ENCODE peak calls at places on chromosomes 1 and 21, in six cellular contexts. Q is endothelial cell of umbilical vein, K is IMR-90, Y is uterus, F is GM23248, J is psoas muscle. N is an unnamed sample.

GRCh38 chr1:99589186-99589636 is 56.7 kb upstream of the PALMD start:
- DNase-seq in K (no peak), Y (no peak), F (no peak), J (no peak), Q (peak; percentile 51), N (no peak)

GRCh38 chr1:44447051-44447806 is 42.2 kb downstream of the RNF220 start:
- DNase-seq in F (peak; percentile 59), Y (no peak), K (no peak), J (no peak), Q (no peak), N (no peak)

GRCh38 chr21:25691931-25692330 is 42.8 kb downstream of the ATP5PF start:
- DNase-seq in J (no peak), Y (no peak), Q (peak; percentile 18), K (peak; percentile 29), F (no peak), N (no peak)

GRCh38 chr1:14672030-14672429 is 73.5 kb downstream of the KAZN start:
- DNase-seq in F (no peak), Y (no peak), Q (no peak), J (no peak), K (no peak), N (no peak)

GRCh38 chr1:245549981-245550701 is 395.4 kb downstream of the KIF26B start:
- DNase-seq in F (peak; percentile 51), J (no peak), Y (no peak), K (no peak), Q (peak; percentile 1), N (no peak)

GRCh38 chr1:52636701-52637695 is 4.0 kb downstream of the SHISAL2A start:
- DNase-seq in Q (no peak), J (no peak), Y (no peak), F (no peak), K (no peak), N (peak; percentile 36)

GRCh38 chr21:33254766-33255165 is 11.4 kb upstream of the IL10RB start:
- DNase-seq in J (no peak), F (no peak), K (no peak), Q (no peak), Y (no peak), N (no peak)

GRCh38 chr1:162040657-162041056 is 17.0 kb upstream of the OLFML2B start:
- DNase-seq in F (peak; percentile 63), J (no peak), Y (no peak), K (peak; percentile 50), Q (peak; percentile 40), N (no peak)

GRCh38 chr1:172286629-172287076 is 133.8 kb upstream of the C1orf105 start:
- DNase-seq in F (peak; percentile 94), K (peak; percentile 86), Y (peak; percentile 49), J (peak; percentile 22), Q (no peak), N (no peak)

GRCh38 chr1:15443281-15443680 is 5.0 kb downstream of the CTRC start:
- DNase-seq in Y (no peak), F (no peak), Q (no peak), J (no peak), K (no peak), N (no peak)

GRCh38 chr1:76819976-76820375 is 47.3 kb upstream of the ST6GALNAC5 start:
- DNase-seq in Q (no peak), Y (no peak), K (no peak), F (no peak), J (no peak), N (no peak)

GRCh38 chr1:32071758-32072621 is 749 bp upstream of the TMEM39B start:
- DNase-seq in J (no peak), Y (no peak), Q (peak; percentile 95), F (peak; percentile 81), K (peak; percentile 84), N (no peak)

GRCh38 chr1:201291917-201292316 is 8.6 kb downstream of the PKP1 start:
- DNase-seq in Y (no peak), K (no peak), Q (no peak), F (no peak), J (no peak), N (no peak)

GRCh38 chr1:212229654-212230053 is 55.6 kb upstream of the PPP2R5A start:
- DNase-seq in Q (no peak), J (no peak), Y (peak; percentile 43), K (peak; percentile 85), F (peak; percentile 92), N (no peak)

GRCh38 chr1:112700290-112701226 is 6.4 kb downstream of the RHOC start:
- DNase-seq in J (peak; percentile 95), F (peak; percentile 92), Y (peak; percentile 100), Q (peak; percentile 100), K (peak; percentile 95), N (peak; percentile 87)

GRCh38 chr1:19759740-19760089 is 40.0 kb downstream of the TMCO4 start:
- DNase-seq in F (peak; percentile 66), Y (no peak), Q (no peak), K (peak; percentile 40), J (no peak), N (no peak)

DNA sequence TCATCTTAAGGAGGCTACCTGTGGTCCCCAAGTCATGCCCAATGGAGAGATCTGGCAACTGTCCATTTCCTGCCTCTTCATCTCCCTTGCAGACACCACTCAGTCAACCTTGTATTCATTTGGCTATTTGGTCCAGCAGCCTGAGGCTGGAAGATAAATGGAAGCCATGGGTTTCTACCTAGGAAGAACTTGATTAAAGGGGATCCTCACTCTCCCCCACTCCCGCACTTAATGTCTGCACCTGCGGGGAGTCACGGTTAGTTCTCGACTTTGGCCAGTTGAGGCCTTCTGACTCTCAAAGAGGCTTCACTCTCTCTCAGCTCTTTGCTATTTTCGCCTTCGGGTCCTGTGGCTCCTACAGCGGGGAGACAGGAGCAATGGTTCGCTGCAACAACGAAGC is 8.4 kb upstream of the ATXN7L2 start:
- DNase-seq in K (no peak), Q (no peak), Y (no peak), F (no peak), J (no peak), N (no peak)
- H3K36me3 ChIP-seq in K (no peaks in the 10 kb centered on the region), Q (no peaks in the 10 kb centered on the region), Y (no peaks in the 10 kb centered on the region), F (no peaks in the 10 kb centered on the region), J (peaks cover 62% of the 10 kb centered on the region), N (no peaks in the 10 kb centered on the region)

GRCh38 chr1:17662296-17662695 is 92.8 kb upstream of the ACTL8 start:
- DNase-seq in J (no peak), Y (no peak), F (no peak), K (no peak), Q (no peak), N (no peak)
- H3K36me3 ChIP-seq in J (peaks cover 72% of the 10 kb centered on the region), Y (no peaks in the 10 kb centered on the region), F (peaks cover 4% of the 10 kb centered on the region), K (peaks cover 23% of the 10 kb centered on the region), Q (no peaks in the 10 kb centered on the region), N (peaks cover 61% of the 10 kb centered on the region)

GRCh38 chr1:17040135-17040534 is 13.7 kb downstream of the SDHB start:
- DNase-seq in Q (no peak), J (no peak), K (no peak), Y (no peak), F (no peak), N (no peak)
- H3K36me3 ChIP-seq in Q (peaks cover 8% of the 10 kb centered on the region), J (peaks cover 86% of the 10 kb centered on the region), K (peaks cover 30% of the 10 kb centered on the region), Y (no peaks in the 10 kb centered on the region), F (peaks cover 47% of the 10 kb centered on the region), N (no peaks in the 10 kb centered on the region)

DNA sequence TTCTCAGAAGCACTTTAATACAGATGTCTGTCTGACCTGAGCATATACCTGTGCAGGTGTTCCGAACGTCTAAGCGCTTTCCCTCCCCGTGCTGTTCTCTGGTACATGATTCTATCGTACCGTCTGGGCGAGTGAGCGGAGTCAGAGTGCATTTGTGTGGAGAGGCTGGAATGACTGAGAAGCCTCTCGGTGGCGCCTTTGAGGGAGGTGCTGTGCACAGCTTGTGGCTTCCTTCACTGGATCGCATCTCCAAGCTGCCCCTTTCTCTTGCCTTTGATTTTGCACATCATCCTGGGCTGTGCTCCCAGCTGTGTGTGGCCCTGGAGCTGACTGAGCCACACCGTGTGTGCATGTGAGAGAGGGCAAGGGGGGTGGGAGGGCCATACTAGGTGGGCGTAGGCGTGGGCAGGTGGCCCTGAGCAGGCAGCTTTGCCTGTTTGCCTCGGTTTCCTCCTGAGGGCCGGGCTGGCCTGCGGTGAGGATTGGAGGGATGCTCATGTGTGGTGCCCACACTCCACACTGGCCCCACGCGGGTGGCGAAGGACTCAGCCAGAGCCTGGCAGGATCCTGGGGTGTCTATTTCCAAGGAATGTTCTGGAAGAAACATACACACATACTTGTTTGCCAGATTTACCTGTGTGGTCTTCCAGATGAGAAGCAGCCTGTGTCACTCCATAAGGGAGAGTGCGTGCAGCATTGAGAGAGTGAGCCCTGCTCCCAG is 105.3 kb downstream of the ADARB1 start:
- DNase-seq in F (no peak), J (no peak), Y (no peak), K (no peak), Q (no peak), N (no peak)
- H3K36me3 ChIP-seq in F (peaks cover 20% of the 10 kb centered on the region), J (peaks cover 81% of the 10 kb centered on the region), Y (no peaks in the 10 kb centered on the region), K (peaks cover 60% of the 10 kb centered on the region), Q (peaks cover 14% of the 10 kb centered on the region), N (peaks cover 54% of the 10 kb centered on the region)

GRCh38 chr1:23698466-23698865 is 6.9 kb downstream of the RPL11 start:
- DNase-seq in Q (no peak), Y (no peak), K (no peak), F (no peak), J (no peak), N (no peak)

GRCh38 chr1:23701996-23702395 is 10.4 kb downstream of the RPL11 start:
- DNase-seq in Y (no peak), Q (no peak), F (no peak), K (no peak), J (no peak), N (no peak)

GRCh38 chr1:23699280-23700179 is 7.9 kb downstream of the RPL11 start:
- DNase-seq in Q (no peak), Y (no peak), F (peak; percentile 68), K (no peak), J (no peak), N (no peak)

GRCh38 chr1:23704834-23705495 is 13.4 kb downstream of the RPL11 start:
- DNase-seq in K (no peak), Y (no peak), Q (no peak), J (no peak), F (no peak), N (no peak)

GRCh38 chr1:23701310-23701709 is 9.7 kb downstream of the RPL11 start:
- DNase-seq in Q (no peak), K (no peak), Y (no peak), J (no peak), F (no peak), N (no peak)
- H3K36me3 ChIP-seq in Q (peaks cover 38% of the 10 kb centered on the region), K (peaks cover 52% of the 10 kb centered on the region), Y (no peaks in the 10 kb centered on the region), J (peaks cover 87% of the 10 kb centered on the region), F (peaks cover 76% of the 10 kb centered on the region), N (peaks cover 5% of the 10 kb centered on the region)

GRCh38 chr1:151147132-151147503 is 687 bp upstream of the SEMA6C start:
- DNase-seq in Q (peak; percentile 58), F (peak; percentile 56), K (peak; percentile 9), J (no peak), Y (peak; percentile 54), N (no peak)

GRCh38 chr1:151146416-151147131 is at the start of gene SEMA6C:
- DNase-seq in J (peak; percentile 96), Y (peak; percentile 95), Q (peak; percentile 95), F (peak; percentile 96), K (peak; percentile 86), N (peak; percentile 99)

GRCh38 chr1:151145158-151146071 is 1.0 kb downstream of the SEMA6C start:
- DNase-seq in F (peak; percentile 64), K (no peak), Y (no peak), J (no peak), Q (peak; percentile 49), N (peak; percentile 35)

GRCh38 chr1:151146072-151146415 is 387 bp downstream of the SEMA6C start:
- DNase-seq in F (peak; percentile 53), Y (no peak), K (no peak), J (no peak), Q (peak; percentile 29), N (no peak)

DNA sequence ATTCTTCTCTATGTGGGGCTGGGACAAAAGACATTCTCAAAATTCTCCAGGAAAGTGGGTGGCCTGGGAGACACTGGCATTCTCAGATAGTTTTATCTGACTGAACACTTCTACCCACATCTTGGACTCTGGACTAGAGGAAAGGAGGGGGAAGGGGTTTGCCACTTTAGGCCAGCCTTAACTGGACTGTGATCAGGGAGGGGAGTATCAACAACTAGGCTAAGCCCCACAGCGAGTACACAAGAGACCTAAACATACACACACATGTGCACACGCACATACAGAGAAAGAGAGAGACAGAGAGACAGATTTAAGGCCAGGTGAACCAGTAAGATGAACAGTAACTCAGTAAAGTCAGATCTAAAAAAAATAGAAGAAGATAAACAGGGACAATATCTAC is 1.3 kb upstream of the SEMA6C start:
- DNase-seq in Y (no peak), F (no peak), Q (no peak), K (no peak), J (no peak), N (no peak)
- H3K36me3 ChIP-seq in Y (no peaks in the 10 kb centered on the region), F (no peaks in the 10 kb centered on the region), Q (no peaks in the 10 kb centered on the region), K (no peaks in the 10 kb centered on the region), J (no peaks in the 10 kb centered on the region), N (no peaks in the 10 kb centered on the region)

N was measured in left lung.